ENCODE peak calls at places on chromosomes 13 and 19, in eight cellular contexts. S, I, D, Q, C, N, E and U are unnamed samples. For H3K36me3 and H3K4me1, the result is how much of the 10 kb centered on the place peaks cover.

GRCh38 chr13:50995870-50996269 is 86.3 kb downstream of the RNASEH2B start:
- DNase-seq in D (no peak), S (no peak), Q (no peak), E (no peak), N (no peak), C (no peak), I (no peak), U (no peak)

GRCh38 chr13:65914707-65915106 is 1315.4 kb downstream of the PCDH9 start:
- DNase-seq in S (no peak), C (peak), N (no peak), D (no peak), E (no peak), Q (no peak), I (peak), U (no peak)

GRCh38 chr19:18789883-18790565 is 1.1 kb downstream of the COMP start:
- DNase-seq in D (no peak), E (no peak), C (no peak), S (no peak), Q (no peak), N (no peak), I (peak), U (no peak)

GRCh38 chr13:112998506-112999280 is 29.7 kb downstream of the MCF2L start:
- DNase-seq in Q (no peak), E (no peak), C (no peak), I (no peak), D (peak), N (no peak), S (peak), U (no peak)

GRCh38 chr13:60642552-60642951 is 245.5 kb downstream of the TDRD3 start:
- DNase-seq in S (no peak), N (no peak), E (no peak), D (no peak), I (no peak), C (no peak), Q (no peak), U (no peak)

GRCh38 chr19:51317381-51317780 is 5.9 kb downstream of the IGLON5 start:
- DNase-seq in I (no peak), E (no peak), N (no peak), Q (no peak), S (no peak), C (no peak), D (no peak), U (no peak)

GRCh38 chr13:50543767-50544166 is 299.7 kb downstream of the DLEU7 start:
- DNase-seq in I (peak), E (no peak), N (no peak), D (no peak), S (no peak), Q (no peak), C (peak), U (no peak)

GRCh38 chr19:39408392-39409206 is 2.0 kb downstream of the ZFP36 start:
- DNase-seq in E (no peak), Q (peak), D (peak), N (peak), I (peak), S (peak), C (no peak), U (no peak)

GRCh38 chr19:32223595-32224370 is 121.6 kb upstream of the ZNF507 start:
- DNase-seq in C (no peak), I (no peak), E (no peak), Q (peak), D (no peak), N (no peak), S (peak), U (no peak)

GRCh38 chr13:44470623-44471562 is 97.3 kb downstream of the SERP2 start:
- DNase-seq in S (no peak), I (peak), Q (peak), D (no peak), E (no peak), N (no peak), C (peak), U (no peak)

GRCh38 chr13:35598233-35598632 is 121.7 kb upstream of the MAB21L1 start:
- DNase-seq in E (no peak), C (no peak), D (no peak), I (no peak), S (no peak), Q (no peak), N (no peak), U (no peak)

GRCh38 chr13:49444517-49445395 is 682 bp downstream of the SETDB2 start:
- DNase-seq in E (no peak), Q (peak), I (peak), N (no peak), C (peak), D (no peak), S (no peak), U (no peak)

GRCh38 chr13:112229445-112229844 is 146.7 kb upstream of the SPACA7 start:
- DNase-seq in S (no peak), I (no peak), N (no peak), Q (no peak), E (peak), D (no peak), C (no peak), U (no peak)

GRCh38 chr13:78603240-78603947 is at the start of gene POU4F1:
- DNase-seq in I (peak), D (peak), Q (no peak), N (no peak), S (no peak), C (no peak), E (no peak), U (peak)

GRCh38 chr13:112217431-112217830 is 150.5 kb downstream of the SOX1 start:
- DNase-seq in E (no peak), Q (no peak), S (no peak), N (no peak), C (no peak), I (peak), D (no peak), U (no peak)

GRCh38 chr19:38148337-38148736 is 75.7 kb downstream of the DPF1 start:
- DNase-seq in Q (no peak), I (no peak), S (no peak), C (no peak), E (no peak), N (no peak), D (no peak), U (peak)
- H3K36me3 ChIP-seq in Q (under half), I (under half), S (under half), C (under half), E (under half), N (under half), D (under half), U (under half)

DNA sequence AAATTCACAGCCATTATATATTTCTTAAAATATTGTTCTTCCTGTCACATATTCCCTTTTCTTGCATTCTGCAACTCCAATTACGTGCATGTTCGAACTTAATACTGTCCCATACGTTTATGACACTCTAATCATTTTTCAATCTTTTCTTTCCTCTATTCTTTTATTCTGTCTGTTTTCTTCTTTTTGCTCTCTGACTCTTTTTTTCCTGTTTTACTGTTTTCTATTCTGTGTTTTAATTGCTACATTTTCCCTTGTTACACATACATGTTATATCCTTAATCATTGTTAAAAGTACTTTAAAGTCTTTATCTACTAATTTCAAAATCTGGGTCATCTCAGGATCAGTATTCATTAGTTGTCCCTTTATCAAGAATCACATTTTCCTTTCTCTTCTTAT is 1149.1 kb upstream of the PCDH20 start:
- DNase-seq in I (no peak), S (no peak), E (no peak), C (no peak), N (no peak), D (no peak), Q (no peak), U (no peak)
- H3K4me1 ChIP-seq in I (under half), S (under half), E (under half), C (under half), N (under half), D (under half), Q (under half), U (under half)

DNA sequence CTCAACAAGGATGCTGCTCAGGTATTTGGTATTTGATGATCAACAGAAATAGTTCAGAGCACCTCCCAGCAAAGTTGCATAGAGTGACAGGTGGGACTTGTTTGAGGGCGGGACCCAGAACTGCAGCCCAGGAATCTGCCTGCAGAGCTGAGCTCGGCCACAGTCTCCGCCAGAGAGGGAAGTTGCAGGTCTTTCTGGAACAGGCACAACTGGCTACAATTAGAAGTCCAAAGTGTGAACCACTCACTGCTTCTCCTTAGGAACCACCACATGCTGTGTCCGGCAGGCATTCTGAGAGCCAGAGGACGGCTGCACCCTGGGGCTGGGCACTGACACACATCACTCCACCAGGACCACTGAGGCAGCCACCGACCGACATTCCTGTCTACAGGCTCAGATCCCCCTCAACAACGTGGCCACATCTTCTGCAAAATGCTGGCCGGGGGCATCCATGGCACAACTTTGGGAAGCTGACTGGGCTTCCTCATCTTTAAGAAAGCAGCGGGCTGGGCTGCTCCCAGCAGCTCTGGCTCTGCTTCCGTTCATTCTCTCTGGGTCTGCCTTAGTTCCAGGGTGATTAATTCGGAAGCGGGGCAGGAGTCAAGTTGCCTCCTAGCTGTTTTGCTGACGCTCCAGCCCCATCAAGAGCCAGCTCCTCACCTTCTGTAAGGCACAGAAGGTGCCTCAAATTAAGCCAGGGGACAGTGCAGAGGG is 918 bp downstream of the SLC15A1 start:
- DNase-seq in I (peak), E (no peak), Q (no peak), N (no peak), D (peak), C (peak), S (no peak), U (no peak)
- H3K4me3 ChIP-seq in I (no peak), E (peak), Q (no peak), N (peak), D (no peak), C (peak), S (no peak), U (peak)

GRCh38 chr19:13959141-13959961 is 7.0 kb downstream of the DCAF15 start:
- DNase-seq in E (no peak), D (no peak), N (no peak), S (no peak), I (no peak), Q (no peak), C (no peak), U (no peak)
- H3K36me3 ChIP-seq in E (half or more), D (under half), N (half or more), S (under half), I (under half), Q (under half), C (under half), U (half or more)

GRCh38 chr13:110523838-110524237 is 37.7 kb downstream of the RAB20 start:
- DNase-seq in D (peak), E (no peak), Q (no peak), C (no peak), N (no peak), S (no peak), I (no peak), U (no peak)
- H3K4me1 ChIP-seq in D (half or more), E (half or more), Q (under half), C (under half), N (half or more), S (under half), I (under half), U (half or more)

GRCh38 chr19:4327877-4328242 is 10.8 kb downstream of the STAP2 start:
- DNase-seq in Q (no peak), D (no peak), I (no peak), S (no peak), E (no peak), N (no peak), C (no peak), U (no peak)
- H3K4me3 ChIP-seq in Q (peak), D (no peak), I (no peak), S (peak), E (peak), N (peak), C (peak), U (peak)